ENCODE peak calls at places on chromosomes 12 and 14, in nine cellular contexts. One of them, this sample, is unnamed.

GRCh38 chr12:62516932-62517331 is 50.3 kb downstream of the MON2 start:
- DNase-seq in GM23248: no peak
- DNase-seq in PC-9: no peak
- DNase-seq in K562: no peak
- DNase-seq in GM12878: no peak
- DNase-seq in mammary epithelial cell: no peak
- DNase-seq in neural progenitor cell: no peak
- DNase-seq in HepG2: no peak
- DNase-seq in HCT116: no peak
- DNase-seq in this sample: no peak

GRCh38 chr14:105944632-105945610 is 418.5 kb downstream of the TMEM121 start:
- DNase-seq in PC-9: peak; percentile 47
- DNase-seq in GM23248: peak; percentile 9
- DNase-seq in mammary epithelial cell: no peak
- DNase-seq in neural progenitor cell: no peak
- DNase-seq in HepG2: peak; percentile 67
- DNase-seq in GM12878: no peak
- DNase-seq in HCT116: peak; percentile 34
- DNase-seq in K562: peak; percentile 61
- DNase-seq in this sample: peak; percentile 76

GRCh38 chr14:77324289-77324688 is 3.5 kb downstream of the GSTZ1 start:
- DNase-seq in mammary epithelial cell: no peak
- DNase-seq in neural progenitor cell: no peak
- DNase-seq in K562: no peak
- DNase-seq in GM23248: no peak
- DNase-seq in HepG2: no peak
- DNase-seq in GM12878: no peak
- DNase-seq in HCT116: no peak
- DNase-seq in PC-9: no peak
- DNase-seq in this sample: no peak

GRCh38 chr14:21090194-21090939 is 8.1 kb downstream of the ZNF219 start:
- DNase-seq in GM23248: no peak
- DNase-seq in mammary epithelial cell: no peak
- DNase-seq in PC-9: no peak
- DNase-seq in K562: peak; percentile 36
- DNase-seq in HCT116: no peak
- DNase-seq in GM12878: no peak
- DNase-seq in HepG2: no peak
- DNase-seq in neural progenitor cell: peak; percentile 66
- DNase-seq in this sample: peak; percentile 46

GRCh38 chr14:75306917-75307699 is 28.5 kb downstream of the FOS start:
- DNase-seq in HCT116: peak; percentile 26
- DNase-seq in neural progenitor cell: peak; percentile 39
- DNase-seq in K562: peak; percentile 23
- DNase-seq in PC-9: peak; percentile 67
- DNase-seq in mammary epithelial cell: peak; percentile 30
- DNase-seq in GM12878: no peak
- DNase-seq in GM23248: peak; percentile 51
- DNase-seq in HepG2: no peak
- DNase-seq in this sample: no peak

GRCh38 chr14:94826774-94827173 is 56.9 kb upstream of the GSC start:
- DNase-seq in PC-9: no peak
- DNase-seq in HCT116: no peak
- DNase-seq in HepG2: peak; percentile 41
- DNase-seq in neural progenitor cell: no peak
- DNase-seq in mammary epithelial cell: no peak
- DNase-seq in GM23248: no peak
- DNase-seq in K562: no peak
- DNase-seq in GM12878: no peak
- DNase-seq in this sample: no peak

GRCh38 chr12:46400406-46400805 is 27.8 kb upstream of the SLC38A2 start:
- DNase-seq in HepG2: no peak
- DNase-seq in GM23248: peak; percentile 88
- DNase-seq in GM12878: no peak
- DNase-seq in mammary epithelial cell: no peak
- DNase-seq in neural progenitor cell: no peak
- DNase-seq in HCT116: no peak
- DNase-seq in PC-9: no peak
- DNase-seq in K562: no peak
- DNase-seq in this sample: no peak

GRCh38 chr12:14408208-14408607 is 42.7 kb downstream of the ATF7IP start:
- DNase-seq in GM12878: no peak
- DNase-seq in HCT116: no peak
- DNase-seq in mammary epithelial cell: no peak
- DNase-seq in neural progenitor cell: no peak
- DNase-seq in K562: peak; percentile 38
- DNase-seq in PC-9: no peak
- DNase-seq in HepG2: no peak
- DNase-seq in GM23248: peak; percentile 48
- DNase-seq in this sample: no peak

GRCh38 chr12:104700324-104700723 is 243.6 kb downstream of the CHST11 start:
- DNase-seq in neural progenitor cell: no peak
- DNase-seq in K562: no peak
- DNase-seq in mammary epithelial cell: no peak
- DNase-seq in GM23248: no peak
- DNase-seq in PC-9: no peak
- DNase-seq in HCT116: no peak
- DNase-seq in GM12878: no peak
- DNase-seq in HepG2: no peak
- DNase-seq in this sample: no peak

GRCh38 chr12:104699489-104700194 is 242.9 kb downstream of the CHST11 start:
- DNase-seq in K562: no peak
- DNase-seq in GM23248: peak; percentile 62
- DNase-seq in neural progenitor cell: no peak
- DNase-seq in mammary epithelial cell: no peak
- DNase-seq in PC-9: no peak
- DNase-seq in HCT116: no peak
- DNase-seq in HepG2: no peak
- DNase-seq in GM12878: peak; percentile 58
- DNase-seq in this sample: no peak

GRCh38 chr12:104701756-104702155 is 245.0 kb downstream of the CHST11 start:
- DNase-seq in PC-9: no peak
- DNase-seq in HCT116: no peak
- DNase-seq in mammary epithelial cell: no peak
- DNase-seq in GM12878: no peak
- DNase-seq in K562: no peak
- DNase-seq in HepG2: no peak
- DNase-seq in neural progenitor cell: no peak
- DNase-seq in GM23248: no peak
- DNase-seq in this sample: no peak

GRCh38 chr12:104702565-104703139 is 245.9 kb downstream of the CHST11 start:
- DNase-seq in mammary epithelial cell: no peak
- DNase-seq in GM23248: peak; percentile 92
- DNase-seq in PC-9: no peak
- DNase-seq in GM12878: no peak
- DNase-seq in K562: no peak
- DNase-seq in HepG2: no peak
- DNase-seq in neural progenitor cell: no peak
- DNase-seq in HCT116: no peak
- DNase-seq in this sample: no peak

GRCh38 chr12:104701301-104701700 is 244.6 kb downstream of the CHST11 start:
- DNase-seq in PC-9: no peak
- DNase-seq in GM12878: no peak
- DNase-seq in GM23248: no peak
- DNase-seq in neural progenitor cell: no peak
- DNase-seq in HepG2: no peak
- DNase-seq in K562: no peak
- DNase-seq in mammary epithelial cell: no peak
- DNase-seq in HCT116: no peak
- DNase-seq in this sample: no peak
- H4K20me1 ChIP-seq in PC-9: no peaks in the 10 kb centered on the region
- H4K20me1 ChIP-seq in GM12878: no peaks in the 10 kb centered on the region
- H4K20me1 ChIP-seq in GM23248: no peaks in the 10 kb centered on the region
- H4K20me1 ChIP-seq in neural progenitor cell: peaks cover 20% of the 10 kb centered on the region
- H4K20me1 ChIP-seq in HepG2: no peaks in the 10 kb centered on the region
- H4K20me1 ChIP-seq in K562: peaks cover 13% of the 10 kb centered on the region
- H4K20me1 ChIP-seq in mammary epithelial cell: no peaks in the 10 kb centered on the region
- H4K20me1 ChIP-seq in HCT116: no peaks in the 10 kb centered on the region
- H4K20me1 ChIP-seq in this sample: peaks cover 95% of the 10 kb centered on the region

DNA sequence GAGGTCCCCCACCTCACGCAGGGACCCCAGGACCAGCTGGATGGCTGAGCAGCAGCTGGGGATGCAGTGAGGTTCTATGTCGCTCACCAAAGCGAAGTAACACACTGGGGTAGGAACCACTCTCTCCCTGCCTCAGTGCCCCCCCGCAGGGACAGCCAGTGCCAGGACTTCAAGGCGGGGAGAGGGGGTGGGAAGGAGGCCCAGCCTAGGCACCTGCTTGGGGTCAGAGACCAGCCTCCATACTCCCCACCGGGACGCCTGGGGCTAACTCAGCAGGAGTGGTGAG is 7.1 kb downstream of the AKT1 start:
- DNase-seq in HepG2: no peak
- DNase-seq in PC-9: no peak
- DNase-seq in GM12878: no peak
- DNase-seq in mammary epithelial cell: no peak
- DNase-seq in HCT116: no peak
- DNase-seq in neural progenitor cell: no peak
- DNase-seq in GM23248: no peak
- DNase-seq in K562: no peak
- DNase-seq in this sample: no peak
- H3K79me2 ChIP-seq in HepG2: peaks cover 11% of the 10 kb centered on the region
- H3K79me2 ChIP-seq in PC-9: peaks cover 29% of the 10 kb centered on the region
- H3K79me2 ChIP-seq in GM12878: peaks cover 11% of the 10 kb centered on the region
- H3K79me2 ChIP-seq in mammary epithelial cell: peaks cover 97% of the 10 kb centered on the region
- H3K79me2 ChIP-seq in HCT116: peaks cover 72% of the 10 kb centered on the region
- H3K79me2 ChIP-seq in neural progenitor cell: peaks cover 20% of the 10 kb centered on the region
- H3K79me2 ChIP-seq in GM23248: peaks cover 78% of the 10 kb centered on the region
- H3K79me2 ChIP-seq in K562: peaks cover 35% of the 10 kb centered on the region
- H3K79me2 ChIP-seq in this sample: peaks cover 98% of the 10 kb centered on the region

GRCh38 chr14:65478017-65478416 is 65.5 kb downstream of the FUT8 start:
- DNase-seq in GM12878: no peak
- DNase-seq in K562: no peak
- DNase-seq in HCT116: peak; percentile 16
- DNase-seq in mammary epithelial cell: no peak
- DNase-seq in GM23248: no peak
- DNase-seq in HepG2: peak; percentile 8
- DNase-seq in PC-9: no peak
- DNase-seq in neural progenitor cell: no peak
- DNase-seq in this sample: no peak

GRCh38 chr14:65476942-65477318 is 64.4 kb downstream of the FUT8 start:
- DNase-seq in HCT116: no peak
- DNase-seq in K562: no peak
- DNase-seq in neural progenitor cell: no peak
- DNase-seq in PC-9: no peak
- DNase-seq in HepG2: no peak
- DNase-seq in mammary epithelial cell: no peak
- DNase-seq in GM23248: no peak
- DNase-seq in GM12878: no peak
- DNase-seq in this sample: no peak

GRCh38 chr14:65476290-65476941 is 63.9 kb downstream of the FUT8 start:
- DNase-seq in GM12878: peak; percentile 51
- DNase-seq in HCT116: no peak
- DNase-seq in HepG2: no peak
- DNase-seq in neural progenitor cell: no peak
- DNase-seq in PC-9: no peak
- DNase-seq in K562: no peak
- DNase-seq in GM23248: no peak
- DNase-seq in mammary epithelial cell: no peak
- DNase-seq in this sample: no peak

GRCh38 chr14:65478596-65478995 is 66.1 kb downstream of the FUT8 start:
- DNase-seq in K562: no peak
- DNase-seq in HCT116: peak; percentile 38
- DNase-seq in neural progenitor cell: peak; percentile 36
- DNase-seq in PC-9: no peak
- DNase-seq in GM23248: peak; percentile 74
- DNase-seq in HepG2: no peak
- DNase-seq in mammary epithelial cell: peak; percentile 70
- DNase-seq in GM12878: no peak
- DNase-seq in this sample: no peak

DNA sequence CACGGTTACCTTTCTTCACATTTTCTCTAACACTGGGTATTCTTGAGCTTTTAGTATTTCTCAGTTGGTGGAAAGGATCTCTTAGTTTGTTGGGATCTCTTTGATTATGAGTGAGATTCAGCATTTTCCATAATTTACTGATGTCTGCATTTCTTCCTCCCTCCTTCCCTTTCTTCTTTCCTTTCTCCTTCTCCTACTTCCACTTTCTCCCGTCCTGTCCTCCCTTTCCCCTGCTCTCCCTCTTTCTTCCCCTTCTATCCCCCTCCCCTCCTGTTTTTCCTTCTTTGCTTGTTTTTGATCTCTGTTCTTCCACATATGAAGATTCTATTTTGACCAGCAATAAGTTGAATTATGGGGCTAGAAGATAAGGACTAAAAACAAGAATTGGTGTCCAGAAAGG is 66.9 kb downstream of the FUT8 start:
- DNase-seq in PC-9: no peak
- DNase-seq in HepG2: no peak
- DNase-seq in GM12878: no peak
- DNase-seq in mammary epithelial cell: no peak
- DNase-seq in GM23248: no peak
- DNase-seq in K562: no peak
- DNase-seq in neural progenitor cell: no peak
- DNase-seq in HCT116: no peak
- DNase-seq in this sample: no peak
- H4K20me1 ChIP-seq in PC-9: peaks cover 7% of the 10 kb centered on the region
- H4K20me1 ChIP-seq in HepG2: no peaks in the 10 kb centered on the region
- H4K20me1 ChIP-seq in GM12878: no peaks in the 10 kb centered on the region
- H4K20me1 ChIP-seq in mammary epithelial cell: no peaks in the 10 kb centered on the region
- H4K20me1 ChIP-seq in GM23248: no peaks in the 10 kb centered on the region
- H4K20me1 ChIP-seq in K562: no peaks in the 10 kb centered on the region
- H4K20me1 ChIP-seq in neural progenitor cell: peaks cover 5% of the 10 kb centered on the region
- H4K20me1 ChIP-seq in HCT116: no peaks in the 10 kb centered on the region
- H4K20me1 ChIP-seq in this sample: peaks cover 20% of the 10 kb centered on the region

GRCh38 chr12:108677381-108677780 is 43.7 kb upstream of the SELPLG start:
- DNase-seq in HepG2: no peak
- DNase-seq in PC-9: no peak
- DNase-seq in mammary epithelial cell: no peak
- DNase-seq in K562: no peak
- DNase-seq in HCT116: no peak
- DNase-seq in GM23248: no peak
- DNase-seq in neural progenitor cell: no peak
- DNase-seq in GM12878: no peak
- DNase-seq in this sample: no peak

GRCh38 chr12:108678070-108678730 is 44.5 kb upstream of the SELPLG start:
- DNase-seq in K562: no peak
- DNase-seq in PC-9: no peak
- DNase-seq in GM12878: no peak
- DNase-seq in neural progenitor cell: no peak
- DNase-seq in HCT116: no peak
- DNase-seq in GM23248: no peak
- DNase-seq in HepG2: no peak
- DNase-seq in mammary epithelial cell: no peak
- DNase-seq in this sample: no peak

GRCh38 chr12:108679282-108679681 is 45.6 kb upstream of the SELPLG start:
- DNase-seq in K562: no peak
- DNase-seq in HCT116: no peak
- DNase-seq in GM12878: no peak
- DNase-seq in PC-9: no peak
- DNase-seq in HepG2: no peak
- DNase-seq in mammary epithelial cell: no peak
- DNase-seq in neural progenitor cell: no peak
- DNase-seq in GM23248: no peak
- DNase-seq in this sample: no peak

GRCh38 chr12:108683906-108684556 is 47.3 kb downstream of the CORO1C start:
- DNase-seq in GM23248: peak; percentile 27
- DNase-seq in neural progenitor cell: no peak
- DNase-seq in PC-9: no peak
- DNase-seq in mammary epithelial cell: no peak
- DNase-seq in HepG2: peak; percentile 68
- DNase-seq in HCT116: no peak
- DNase-seq in GM12878: no peak
- DNase-seq in K562: no peak
- DNase-seq in this sample: no peak

DNA sequence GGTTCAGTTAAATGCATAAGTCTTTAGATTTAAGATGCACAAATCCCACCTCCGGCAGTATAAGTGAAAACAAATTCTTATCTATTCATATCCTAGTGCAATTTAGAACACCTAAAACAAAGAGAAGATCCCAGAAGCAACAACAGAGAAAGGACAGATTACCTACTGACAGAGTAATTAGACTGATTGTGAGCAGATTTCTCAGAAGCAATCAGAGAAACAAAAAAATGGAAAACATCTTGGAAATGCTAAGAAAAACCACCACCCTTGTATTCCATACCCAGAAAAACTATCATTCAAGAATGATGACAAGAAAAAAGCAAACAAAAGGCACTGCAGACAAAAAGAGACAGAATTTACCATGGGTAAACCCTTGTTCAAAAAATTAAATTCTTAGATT is 47.6 kb upstream of the SELPLG start:
- DNase-seq in neural progenitor cell: no peak
- DNase-seq in GM23248: no peak
- DNase-seq in mammary epithelial cell: no peak
- DNase-seq in PC-9: no peak
- DNase-seq in HepG2: no peak
- DNase-seq in K562: no peak
- DNase-seq in GM12878: no peak
- DNase-seq in HCT116: no peak
- DNase-seq in this sample: no peak
- H3K79me2 ChIP-seq in neural progenitor cell: peaks cover 82% of the 10 kb centered on the region
- H3K79me2 ChIP-seq in GM23248: peaks cover 100% of the 10 kb centered on the region
- H3K79me2 ChIP-seq in mammary epithelial cell: peaks cover 92% of the 10 kb centered on the region
- H3K79me2 ChIP-seq in PC-9: peaks cover 45% of the 10 kb centered on the region
- H3K79me2 ChIP-seq in HepG2: peaks cover 80% of the 10 kb centered on the region
- H3K79me2 ChIP-seq in K562: peaks cover 91% of the 10 kb centered on the region
- H3K79me2 ChIP-seq in GM12878: peaks cover 68% of the 10 kb centered on the region
- H3K79me2 ChIP-seq in HCT116: peaks cover 66% of the 10 kb centered on the region
- H3K79me2 ChIP-seq in this sample: peaks cover 51% of the 10 kb centered on the region